ENCODE peak calls at places on chromosomes 12 and 14, in ten cellular contexts. N is spleen, L is stomach, R is HCT116, G is K562, Z is HepG2, W is transverse colon, A is GM12878, K is prostate gland, P is suprapubic skin. D is an unnamed sample.

GRCh38 chr14:30295980-30296379 is 263.0 kb upstream of the G2E3 start:
- DNase-seq in G (peak; percentile 20), L (no peak), R (no peak), Z (no peak), K (no peak), A (no peak), P (no peak), W (no peak), N (no peak), D (no peak)

GRCh38 chr12:34402228-34402898 is 380.1 kb downstream of the ALG10 start:
- DNase-seq in K (peak; percentile 1), W (peak; percentile 1), Z (no peak), L (peak; percentile 17), R (no peak), N (peak; percentile 48), A (no peak), G (peak; percentile 2), P (peak; percentile 69), D (peak; percentile 68)

GRCh38 chr14:76264384-76264783 is 111.6 kb upstream of the ESRRB start:
- DNase-seq in P (no peak), G (no peak), R (no peak), A (no peak), N (no peak), L (no peak), Z (no peak), K (no peak), W (no peak), D (peak; percentile 77)

GRCh38 chr12:131111446-131111845 is 157.7 kb downstream of the ADGRD1 start:
- DNase-seq in Z (no peak), W (no peak), R (no peak), P (no peak), L (no peak), G (no peak), A (no peak), N (no peak), K (no peak), D (no peak)

GRCh38 chr14:58151264-58151700 is 731 bp downstream of the ARMH4 start:
- DNase-seq in N (no peak), G (no peak), P (no peak), L (no peak), R (no peak), K (no peak), A (no peak), Z (peak; percentile 7), W (no peak), D (no peak)

GRCh38 chr14:23399136-23399535 is 8.9 kb downstream of the MYH6 start:
- DNase-seq in W (no peak), P (no peak), A (no peak), K (no peak), Z (no peak), N (no peak), G (no peak), R (no peak), L (no peak), D (no peak)

GRCh38 chr12:4987076-4987775 is 56.5 kb upstream of the KCNA5 start:
- DNase-seq in Z (no peak), K (no peak), N (no peak), R (no peak), G (no peak), L (no peak), W (no peak), A (no peak), P (no peak), D (no peak)

GRCh38 chr12:88206636-88207035 is 64.5 kb downstream of the TMTC3 start:
- DNase-seq in L (no peak), Z (no peak), A (no peak), W (no peak), P (no peak), G (no peak), R (no peak), N (no peak), K (no peak), D (no peak)

GRCh38 chr12:76713130-76713529 is 50.8 kb upstream of the ZDHHC17 start:
- DNase-seq in W (no peak), N (no peak), G (no peak), Z (peak; percentile 16), P (no peak), L (no peak), R (no peak), A (no peak), K (no peak), D (no peak)

GRCh38 chr12:57112492-57113294 is 1.5 kb upstream of the STAT6 start:
- DNase-seq in L (peak; percentile 86), P (no peak), K (no peak), G (no peak), R (no peak), N (no peak), A (no peak), W (no peak), Z (no peak), D (no peak)

GRCh38 chr12:56629459-56630179 is 507 bp downstream of the BAZ2A start:
- DNase-seq in L (no peak), K (no peak), A (no peak), W (peak; percentile 39), Z (no peak), R (no peak), P (no peak), G (peak; percentile 57), N (no peak), D (no peak)

GRCh38 chr12:18681818-18682217 is 56.0 kb downstream of the PLCZ1 start:
- DNase-seq in W (no peak), L (no peak), K (no peak), P (no peak), Z (no peak), R (no peak), A (no peak), G (peak; percentile 30), N (no peak), D (no peak)

GRCh38 chr12:12465522-12465921 is 97.1 kb downstream of the DUSP16 start:
- DNase-seq in R (no peak), G (no peak), A (no peak), P (no peak), L (no peak), Z (no peak), W (no peak), N (no peak), K (no peak), D (no peak)

GRCh38 chr14:79369359-79370332 is 841.7 kb downstream of the DIO2 start:
- DNase-seq in P (no peak), L (no peak), A (no peak), K (no peak), N (no peak), Z (no peak), W (no peak), G (no peak), R (no peak), D (no peak)
- TF ChIP-seq CTCF in P (no peak), L (no peak), A (no peak), K (no peak), N (no peak), Z (no peak), W (no peak), G (no peak), R (no peak), D (peak; percentile 16)

GRCh38 chr12:104957388-104958008 is 592 bp downstream of the SLC41A2 start:
- DNase-seq in G (peak; percentile 19), R (no peak), W (peak; percentile 54), N (no peak), P (no peak), Z (no peak), A (no peak), L (peak; percentile 52), K (no peak), D (no peak)

GRCh38 chr12:104956870-104957301 is 1.2 kb downstream of the SLC41A2 start:
- DNase-seq in Z (no peak), A (no peak), W (no peak), L (no peak), R (no peak), K (no peak), G (no peak), P (no peak), N (no peak), D (no peak)

GRCh38 chr12:104960464-104960863 is 2.4 kb upstream of the SLC41A2 start:
- DNase-seq in P (no peak), A (no peak), K (no peak), Z (no peak), N (no peak), R (no peak), W (no peak), G (no peak), L (no peak), D (no peak)

GRCh38 chr12:104958946-104959841 is 1.1 kb upstream of the SLC41A2 start:
- DNase-seq in Z (peak; percentile 30), N (peak; percentile 75), A (no peak), W (no peak), L (no peak), G (peak; percentile 23), P (no peak), K (no peak), R (no peak), D (no peak)

GRCh38 chr12:104958009-104958945 is at the start of gene SLC41A2:
- DNase-seq in L (peak; percentile 88), N (peak; percentile 94), P (peak; percentile 86), A (peak; percentile 81), G (peak; percentile 87), R (peak; percentile 83), Z (peak; percentile 79), K (peak; percentile 46), W (peak; percentile 88), D (peak; percentile 93)
- TF ChIP-seq POLR2AphosphoS5 in L (no peak), N (peak; percentile 66), P (no peak), A (peak; percentile 56), G (no peak), R (peak; percentile 68), Z (no peak), K (peak; percentile 28), W (peak; percentile 65), D (peak; percentile 45)

GRCh38 chr14:89618821-89619551 is 202.0 kb upstream of the FOXN3 start:
- DNase-seq in Z (peak; percentile 12), K (peak; percentile 12), P (no peak), R (peak; percentile 13), N (peak; percentile 95), L (peak; percentile 77), W (peak; percentile 76), G (peak; percentile 12), A (no peak), D (no peak)
- TF ChIP-seq POLR2A in Z (no peak), K (no peak), P (no peak), R (peak; percentile 46), N (no peak), L (no peak), W (no peak), G (no peak), A (peak; percentile 77), D (no peak)

GRCh38 chr12:129681151-129681550 is 222.7 kb downstream of the TMEM132D start:
- DNase-seq in K (no peak), L (no peak), N (no peak), G (no peak), A (no peak), Z (no peak), R (no peak), P (no peak), W (no peak), D (peak; percentile 75)
- TF ChIP-seq CTCF in K (no peak), L (no peak), N (no peak), G (no peak), A (no peak), Z (no peak), R (no peak), P (no peak), W (no peak), D (no peak)